ENCODE peak calls at places on chromosomes 1 and 21, in four cellular contexts. L is left ventricle myocardium inferior, P is heart left ventricle, K is IMR-90. A is an unnamed sample.

GRCh38 chr1:39657402-39657801 is 14.5 kb downstream of the NT5C1A start:
- DNase-seq in L (no peak), K (peak), P (no peak), A (no peak)

GRCh38 chr1:183842817-183843187 is 37.9 kb downstream of the RGL1 start:
- DNase-seq in P (no peak), L (no peak), K (no peak), A (no peak)

GRCh38 chr21:45935628-45936027 is 45.9 kb upstream of the COL6A1 start:
- DNase-seq in K (peak), L (no peak), P (no peak), A (no peak)

GRCh38 chr1:58456470-58456869 is 90.1 kb downstream of the OMA1 start:
- DNase-seq in L (no peak), K (peak), P (no peak), A (no peak)

GRCh38 chr1:174007846-174008245 is 14.3 kb downstream of the RC3H1 start:
- DNase-seq in P (no peak), K (peak), L (no peak), A (no peak)

GRCh38 chr1:34488058-34488457 is 266.8 kb upstream of the GJB5 start:
- DNase-seq in P (no peak), L (no peak), K (no peak), A (no peak)

GRCh38 chr1:33256701-33257387 is 552 bp downstream of the ZNF362 start:
- DNase-seq in L (peak), K (peak), P (peak), A (peak)

GRCh38 chr1:61119085-61119484 is 36.7 kb downstream of the NFIA start:
- DNase-seq in P (no peak), L (no peak), K (no peak), A (no peak)

GRCh38 chr1:192668434-192668983 is 32.6 kb downstream of the RGS13 start:
- DNase-seq in L (no peak), P (no peak), K (no peak), A (peak)

GRCh38 chr21:34536820-34537219 is 24.8 kb upstream of the KCNE1 start:
- DNase-seq in K (peak), P (no peak), L (no peak), A (peak)

GRCh38 chr1:6859415-6860343 is 74.4 kb downstream of the CAMTA1 start:
- DNase-seq in K (peak), P (no peak), L (no peak), A (peak)

GRCh38 chr21:38165466-38166213 is 91.2 kb upstream of the KCNJ15 start:
- DNase-seq in P (no peak), L (no peak), K (peak), A (no peak)

GRCh38 chr1:15430787-15431570 is 7.3 kb upstream of the CTRC start:
- DNase-seq in K (peak), L (peak), P (peak), A (peak)

GRCh38 chr1:101150676-101151075 is 86.1 kb upstream of the S1PR1 start:
- DNase-seq in P (no peak), K (peak), L (no peak), A (peak)

GRCh38 chr21:27564684-27565280 is 597.9 kb upstream of the ADAMTS5 start:
- DNase-seq in K (peak), L (peak), P (peak), A (peak)

GRCh38 chr1:19815801-19816736 is 986 bp upstream of the RNF186 start:
- DNase-seq in K (no peak), P (no peak), L (no peak), A (no peak)

GRCh38 chr1:198499588-198499987 is 40.9 kb downstream of the ATP6V1G3 start:
- DNase-seq in L (no peak), K (peak), P (no peak), A (no peak)

GRCh38 chr21:37342046-37342632 is 24.4 kb upstream of the DYRK1A start:
- DNase-seq in K (no peak), P (no peak), L (no peak), A (no peak)

GRCh38 chr1:93471911-93472310 is 24.0 kb downstream of the FNBP1L start:
- DNase-seq in L (no peak), P (no peak), K (peak), A (no peak)

GRCh38 chr1:96313216-96313615 is 408.4 kb upstream of the PTBP2 start:
- DNase-seq in K (peak), L (no peak), P (no peak), A (peak)

GRCh38 chr1:94323311-94324167 is 86.2 kb upstream of the ARHGAP29 start:
- DNase-seq in L (no peak), P (no peak), K (no peak), A (no peak)

GRCh38 chr1:152072311-152072710 is 16.6 kb downstream of the TCHHL1 start:
- DNase-seq in P (no peak), L (no peak), K (no peak), A (no peak)

GRCh38 chr1:50174101-50174500 is 65.4 kb downstream of the ELAVL4 start:
- DNase-seq in P (no peak), K (no peak), L (no peak), A (no peak)

GRCh38 chr21:31351438-31351837 is 7.4 kb upstream of the TIAM1 start:
- DNase-seq in K (peak), L (no peak), P (no peak), A (peak)

GRCh38 chr1:240457203-240457602 is 154.8 kb downstream of the GREM2 start:
- DNase-seq in L (no peak), K (no peak), P (no peak), A (no peak)

GRCh38 chr1:223500560-223501425 is 107.6 kb downstream of the CCDC185 start:
- DNase-seq in P (no peak), L (no peak), K (peak), A (peak)

GRCh38 chr21:27532081-27532480 is 565.2 kb upstream of the ADAMTS5 start:
- DNase-seq in L (no peak), K (peak), P (no peak), A (peak)

GRCh38 chr1:54405894-54406293 is 300 bp downstream of the SSBP3 start:
- DNase-seq in L (no peak), P (no peak), K (no peak), A (no peak)

GRCh38 chr1:43367026-43367903 is 546 bp downstream of the ELOVL1 start:
- DNase-seq in K (no peak), L (peak), P (no peak), A (peak)

GRCh38 chr1:161305872-161306519 is 3.8 kb downstream of the MPZ start:
- DNase-seq in K (peak), P (peak), L (peak), A (peak)

GRCh38 chr1:41853907-41854306 is 64.8 kb downstream of the HIVEP3 start:
- DNase-seq in P (no peak), L (no peak), K (no peak), A (no peak)

GRCh38 chr21:43277481-43278351 is 108.9 kb downstream of the CRYAA start:
- DNase-seq in P (no peak), K (no peak), L (peak), A (peak)

GRCh38 chr1:116521186-116521585 is 49.6 kb downstream of the CD58 start:
- DNase-seq in L (no peak), K (peak), P (no peak), A (peak)

GRCh38 chr1:58854576-58854975 is 70.7 kb upstream of the JUN start:
- DNase-seq in P (no peak), L (no peak), K (peak), A (no peak)

DNA sequence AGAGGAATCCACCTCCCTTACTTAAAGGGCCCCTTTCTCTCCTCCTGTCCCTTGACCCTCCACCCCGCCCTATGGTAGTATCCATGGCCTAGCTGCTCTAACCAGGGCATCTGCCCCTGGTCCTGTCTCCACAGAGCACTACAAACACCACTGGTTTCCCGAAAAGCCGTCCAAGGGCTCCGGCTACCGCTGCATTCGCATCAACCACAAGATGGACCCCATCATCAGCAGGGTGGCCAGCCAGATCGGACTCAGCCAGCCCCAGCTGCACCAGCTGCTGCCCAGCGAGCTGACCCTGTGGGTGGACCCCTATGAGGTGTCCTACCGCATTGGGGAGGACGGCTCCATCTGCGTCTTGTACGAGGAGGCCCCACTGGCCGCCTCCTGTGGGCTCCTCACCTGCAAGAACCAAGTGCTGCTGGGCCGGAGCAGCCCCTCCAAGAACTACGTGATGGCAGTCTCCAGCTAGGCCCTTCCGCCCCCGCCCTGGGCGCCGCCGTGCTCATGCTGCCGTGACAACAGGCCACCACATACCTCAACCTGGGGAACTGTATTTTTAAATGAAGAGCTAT is 1.7 kb downstream of the BTG2 start:
- DNase-seq in K (no peak), P (peak), L (no peak), A (no peak)
- TF ChIP-seq CTCF in K (no peak), P (no peak), L (no peak), A (no peak)

GRCh38 chr1:70896224-70896623 is 151.4 kb downstream of the PTGER3 start:
- DNase-seq in L (no peak), P (no peak), K (no peak), A (peak)
- TF ChIP-seq CTCF in L (peak), P (no peak), K (no peak), A (no peak)

DNA sequence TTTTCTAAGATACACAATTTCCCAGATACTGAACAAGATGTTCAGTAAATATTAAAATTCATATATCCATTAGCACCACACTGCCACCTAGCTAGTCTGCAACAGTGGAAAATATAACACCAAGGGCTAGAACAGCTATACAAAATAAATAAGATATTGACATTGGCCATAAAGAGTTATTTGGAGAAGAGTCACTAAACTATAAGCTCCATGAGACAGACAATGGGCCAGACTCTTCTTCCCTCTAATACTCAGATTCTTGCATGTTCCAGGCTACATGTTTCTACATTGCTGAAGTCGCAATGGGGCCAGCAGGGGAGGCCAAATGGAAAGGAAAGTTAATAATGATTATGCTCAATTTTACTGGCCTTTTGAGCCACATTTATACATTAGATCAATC is 21.5 kb downstream of the SPATA6 start:
- DNase-seq in K (no peak), L (no peak), P (no peak), A (no peak)
- TF ChIP-seq CTCF in K (peak), L (peak), P (no peak), A (no peak)

GRCh38 chr1:154994269-154994977 is 1.0 kb downstream of the LENEP start:
- DNase-seq in L (no peak), P (no peak), K (no peak), A (no peak)

GRCh38 chr1:154993572-154994268 is at the start of gene LENEP:
- DNase-seq in K (no peak), P (no peak), L (no peak), A (no peak)

GRCh38 chr1:154989195-154989860 is 4.1 kb upstream of the LENEP start:
- DNase-seq in K (no peak), L (no peak), P (no peak), A (no peak)

GRCh38 chr1:154990276-154990675 is 3.1 kb upstream of the LENEP start:
- DNase-seq in P (no peak), K (no peak), L (no peak), A (no peak)

DNA sequence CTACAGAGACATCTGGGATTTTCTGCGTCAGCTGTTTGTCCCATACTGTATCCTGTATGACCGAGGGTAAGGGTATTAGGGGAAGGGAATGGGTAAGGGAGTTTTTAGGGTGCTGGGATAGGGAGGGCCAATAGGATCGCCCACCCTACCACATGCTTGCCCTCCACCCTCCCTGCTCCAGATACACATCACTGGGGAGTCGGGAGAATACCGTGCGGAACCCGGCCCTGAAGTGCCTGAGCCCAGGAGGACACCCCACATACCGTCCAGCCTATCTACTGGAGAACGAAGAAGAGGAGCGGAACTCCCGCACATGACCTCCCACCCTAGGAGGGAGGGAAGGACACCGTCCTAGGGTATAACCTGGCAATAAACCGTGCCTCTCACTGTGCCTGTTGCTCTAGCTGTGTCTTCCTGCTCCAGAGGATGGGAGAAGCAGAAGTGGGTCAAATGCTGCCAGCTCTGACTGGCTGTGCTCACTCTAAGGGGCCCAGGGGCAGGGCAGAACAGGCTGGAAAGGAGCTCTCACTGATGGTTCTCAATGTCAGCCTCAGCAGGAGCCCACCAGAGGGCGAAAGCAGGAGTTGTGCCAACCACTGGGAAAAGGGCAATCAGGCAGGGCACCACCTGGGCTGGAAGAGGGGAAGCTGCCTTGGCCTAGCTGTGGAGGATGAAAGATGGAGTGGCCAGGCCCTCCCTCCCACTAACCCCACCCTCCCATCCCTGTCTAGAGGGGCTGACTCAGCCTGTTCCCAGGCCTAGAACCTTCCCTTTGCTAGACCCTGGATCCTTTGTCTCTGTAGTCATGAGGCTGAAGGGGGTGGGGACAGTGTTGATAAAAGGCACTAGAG is 440 bp upstream of the LENEP start:
- DNase-seq in K (peak), L (no peak), P (no peak), A (peak)
- TF ChIP-seq CTCF in K (peak), L (no peak), P (no peak), A (peak)

DNA sequence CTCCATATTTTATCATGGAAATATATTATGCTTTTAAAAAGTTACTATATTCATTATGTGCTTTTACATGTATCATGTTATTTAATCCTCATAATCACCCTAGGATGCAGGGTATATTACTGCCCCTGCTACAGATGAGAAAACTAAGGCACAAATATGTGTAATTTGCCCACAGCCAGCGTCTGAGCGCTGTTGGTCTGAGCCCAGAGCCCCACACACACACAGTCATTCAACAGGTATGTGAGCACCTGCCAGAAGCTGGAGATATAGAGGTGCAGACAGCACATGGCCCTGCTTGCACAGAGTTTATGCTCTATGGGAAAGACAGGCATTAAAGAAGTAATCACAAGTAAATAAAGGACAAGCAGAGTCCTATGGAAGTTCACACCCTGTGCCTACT is 49.8 kb upstream of the SEC16B start:
- DNase-seq in K (no peak), L (no peak), P (no peak), A (peak)
- TF ChIP-seq CTCF in K (no peak), L (no peak), P (no peak), A (no peak)

DNA sequence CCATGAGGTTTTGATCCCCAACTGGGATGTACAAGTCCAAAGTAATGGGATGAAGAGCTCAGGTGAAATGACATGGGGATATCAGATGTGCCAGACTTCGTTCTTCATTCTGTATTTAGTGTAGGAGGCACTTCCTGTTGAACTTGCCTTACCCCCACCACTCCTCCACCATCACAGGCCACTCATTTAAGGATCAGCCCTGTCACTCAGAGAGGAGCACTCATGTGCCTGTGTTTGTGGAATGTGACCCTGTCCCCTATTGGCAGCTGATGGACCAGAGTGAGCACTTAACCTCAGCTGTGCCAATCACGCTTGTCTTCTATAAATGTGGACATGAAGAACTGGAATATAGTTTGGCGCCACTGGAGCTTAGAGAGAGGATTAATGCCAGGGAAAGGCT is 91.4 kb upstream of the CTTNBP2NL start:
- DNase-seq in P (no peak), L (no peak), K (no peak), A (no peak)
- TF ChIP-seq CTCF in P (no peak), L (no peak), K (no peak), A (no peak)

GRCh38 chr1:213120961-213121360 is 69.9 kb downstream of the RPS6KC1 start:
- DNase-seq in L (no peak), K (no peak), P (no peak), A (no peak)

GRCh38 chr1:213123532-213123931 is 72.5 kb downstream of the RPS6KC1 start:
- DNase-seq in L (no peak), P (no peak), K (peak), A (peak)

GRCh38 chr1:213124590-213124989 is 73.5 kb downstream of the RPS6KC1 start:
- DNase-seq in K (no peak), P (no peak), L (no peak), A (no peak)

GRCh38 chr1:213123087-213123486 is 72.0 kb downstream of the RPS6KC1 start:
- DNase-seq in P (no peak), K (no peak), L (no peak), A (no peak)

DNA sequence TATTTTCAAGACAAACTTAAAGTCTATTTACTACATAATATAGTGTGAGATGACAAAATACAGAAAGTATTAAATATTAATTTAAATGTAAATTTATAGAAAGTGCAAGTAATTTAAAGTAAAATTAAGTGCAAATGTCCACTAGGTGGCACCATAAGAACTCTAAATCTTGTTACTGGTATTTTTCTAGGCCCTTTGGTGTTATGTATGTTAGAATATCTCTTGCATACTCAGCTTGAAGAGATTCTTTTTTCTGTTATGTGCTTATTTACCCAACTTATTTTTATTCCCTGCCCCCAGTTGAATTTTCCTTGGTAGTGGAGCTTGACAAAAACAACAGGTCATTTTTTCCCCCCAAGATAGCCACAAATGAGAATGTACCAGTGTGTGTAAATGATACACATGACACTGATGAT is 71.5 kb downstream of the RPS6KC1 start:
- DNase-seq in K (peak), L (no peak), P (no peak), A (peak)
- TF ChIP-seq CTCF in K (peak), L (peak), P (peak), A (peak)

DNA sequence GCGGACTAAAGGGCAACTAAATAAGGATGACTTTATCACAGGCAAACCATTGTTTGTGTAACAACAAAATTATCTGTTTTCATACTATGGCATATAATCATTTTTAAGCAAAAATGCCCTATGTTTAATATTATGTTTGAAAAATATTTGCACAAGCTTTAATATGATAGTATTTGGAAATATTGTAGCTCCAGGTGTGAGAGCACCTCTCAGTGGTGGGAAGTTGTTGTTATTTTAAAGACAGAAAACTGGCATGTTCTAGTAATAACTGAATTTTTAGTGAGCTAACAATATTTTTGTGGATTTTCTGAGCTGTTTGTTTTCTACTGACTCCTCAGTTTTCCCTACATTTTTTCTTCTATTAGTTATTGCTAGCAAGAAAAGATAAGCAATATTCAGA is 578.8 kb downstream of the KCNT2 start:
- DNase-seq in K (no peak), L (no peak), P (no peak), A (peak)
- TF ChIP-seq CTCF in K (no peak), L (no peak), P (no peak), A (no peak)